ENCODE peak calls at places on chromosomes 3 and 15, in six cellular contexts. P is ovary, D is IMR-90, X is lower leg skin, V is endothelial cell of umbilical vein, Y is A549. F is an unnamed sample.

GRCh38 chr3:161977063-161977462 is 480.5 kb downstream of the OTOL1 start:
- DNase-seq in V (no peak), X (no peak), P (no peak), D (peak), Y (no peak), F (no peak)

GRCh38 chr15:26879770-26880169 is 12.9 kb downstream of the GABRA5 start:
- DNase-seq in Y (no peak), P (no peak), V (no peak), D (no peak), X (no peak), F (no peak)

GRCh38 chr15:68589783-68590710 is 11.3 kb downstream of the CORO2B start:
- DNase-seq in D (no peak), V (no peak), Y (no peak), X (no peak), P (peak), F (no peak)

GRCh38 chr3:170423001-170423615 is 4.4 kb downstream of the CLDN11 start:
- DNase-seq in P (no peak), V (no peak), X (no peak), Y (no peak), D (no peak), F (no peak)

GRCh38 chr3:16884748-16885587 is at the start of gene PLCL2:
- DNase-seq in P (peak), X (no peak), D (peak), V (peak), Y (peak), F (peak)

GRCh38 chr3:152834354-152835310 is at the start of gene P2RY1:
- DNase-seq in Y (peak), V (peak), D (peak), P (peak), X (peak), F (peak)

GRCh38 chr3:134095005-134095404 is 65.3 kb upstream of the SLCO2A1 start:
- DNase-seq in X (no peak), Y (no peak), V (no peak), D (peak), P (no peak), F (no peak)

GRCh38 chr3:105791134-105791533 is 77.7 kb downstream of the CBLB start:
- DNase-seq in Y (no peak), D (peak), P (no peak), X (no peak), V (no peak), F (no peak)

GRCh38 chr3:122200681-122201080 is 17.2 kb downstream of the CASR start:
- DNase-seq in D (no peak), Y (no peak), V (no peak), X (no peak), P (no peak), F (no peak)

GRCh38 chr3:57009367-57009766 is 51.1 kb upstream of the SPATA12 start:
- DNase-seq in V (no peak), Y (no peak), D (peak), X (no peak), P (no peak), F (no peak)

GRCh38 chr15:87724330-87724729 is 532.2 kb downstream of the NTRK3 start:
- DNase-seq in P (no peak), X (peak), Y (no peak), D (no peak), V (no peak), F (no peak)

GRCh38 chr3:20307378-20307777 is 121.4 kb upstream of the SGO1 start:
- DNase-seq in V (no peak), Y (no peak), D (no peak), P (no peak), X (no peak), F (no peak)

GRCh38 chr3:122004123-122004522 is 17.9 kb downstream of the ILDR1 start:
- DNase-seq in P (no peak), Y (no peak), X (no peak), D (no peak), V (no peak), F (no peak)

GRCh38 chr15:88982304-88982945 is 69.2 kb upstream of the MFGE8 start:
- DNase-seq in P (peak), Y (peak), V (no peak), D (peak), X (peak), F (peak)

DNA sequence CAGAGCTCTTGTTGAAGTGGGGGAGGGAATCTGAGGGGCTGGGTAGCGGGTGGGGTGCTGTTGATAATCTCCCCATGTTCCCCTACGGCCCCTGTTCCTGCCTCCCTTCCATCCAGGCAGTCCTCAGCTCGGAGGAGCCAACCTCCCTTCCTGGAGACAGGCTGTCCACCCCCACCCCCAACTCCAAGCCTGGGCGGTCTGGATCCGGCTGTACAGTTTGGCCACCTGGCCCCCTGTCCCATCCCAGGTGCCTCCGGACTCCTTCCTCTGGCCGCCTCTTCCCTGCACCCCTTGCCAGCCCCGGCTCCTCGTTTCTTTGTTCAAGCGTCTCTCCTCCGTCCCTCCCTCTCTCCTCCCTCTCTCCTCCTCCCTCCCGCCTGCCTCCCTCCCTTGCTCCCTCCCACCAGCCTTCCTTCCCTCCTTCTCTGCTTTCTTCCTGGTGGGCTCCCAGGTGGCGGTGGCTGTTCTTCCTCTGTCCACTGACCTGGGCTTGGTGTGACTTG is 1.9 kb downstream of the SEMA3F start:
- DNase-seq in D (peak), X (no peak), P (no peak), V (peak), Y (peak), F (no peak)
- H3K4me3 ChIP-seq in D (peak), X (peak), P (peak), V (peak), Y (peak), F (no peak)

GRCh38 chr3:124885466-124886167 is 1.5 kb downstream of the ITGB5 start:
- DNase-seq in D (no peak), V (peak), P (no peak), Y (no peak), X (no peak), F (no peak)

GRCh38 chr3:124887177-124887995 is at the start of gene ITGB5:
- DNase-seq in D (peak), V (peak), Y (peak), X (peak), P (peak), F (peak)

GRCh38 chr3:124888482-124889441 is 1.6 kb upstream of the ITGB5 start:
- DNase-seq in P (no peak), V (no peak), X (no peak), D (no peak), Y (no peak), F (no peak)

GRCh38 chr3:124887996-124888298 is 782 bp upstream of the ITGB5 start:
- DNase-seq in Y (no peak), D (no peak), V (no peak), P (no peak), X (no peak), F (no peak)

DNA sequence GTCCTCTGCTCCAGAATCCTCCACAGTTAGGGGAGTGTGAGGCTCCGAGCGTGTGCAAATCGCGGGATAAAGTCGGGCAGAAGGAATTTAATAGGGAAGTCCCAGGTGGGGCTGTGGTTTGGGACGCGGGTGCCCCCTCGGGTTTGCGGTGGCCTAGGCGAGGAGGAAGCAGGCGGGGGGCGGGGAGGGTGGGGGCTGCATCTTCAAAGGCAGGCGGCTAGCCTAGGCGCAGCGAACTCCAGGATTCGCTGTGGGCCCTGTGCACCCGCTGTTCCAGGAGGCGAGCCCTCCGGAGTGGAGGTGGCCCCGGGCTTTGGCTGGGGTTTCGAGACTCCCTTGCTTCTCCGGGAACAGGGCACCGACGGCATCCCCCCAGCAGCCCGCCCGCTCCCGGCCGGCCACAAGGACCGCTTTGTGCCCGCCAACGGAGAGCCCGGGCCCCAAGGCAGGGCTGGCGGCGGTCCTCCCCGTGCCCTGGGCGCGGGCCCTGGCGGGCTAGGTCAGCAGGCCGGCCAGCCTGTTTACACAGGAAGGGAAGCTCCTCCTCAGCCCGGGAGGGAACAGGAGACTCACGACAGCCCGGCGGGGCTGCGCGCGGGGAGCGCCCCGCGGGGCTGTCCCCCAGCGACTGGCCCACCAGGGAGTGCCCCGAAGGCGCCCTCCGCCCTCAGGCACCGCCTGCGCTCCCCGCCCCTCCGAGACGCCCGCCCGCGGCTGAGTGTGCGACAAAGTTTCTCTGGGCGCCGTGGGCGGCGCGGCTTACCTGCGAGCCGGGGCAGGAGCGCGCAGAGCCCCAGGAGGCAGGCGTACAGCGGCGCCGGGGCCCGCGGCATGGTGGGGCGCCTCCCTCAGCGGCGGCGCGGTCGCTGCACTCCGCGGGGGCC is 755 bp downstream of the ITGB5 start:
- DNase-seq in P (peak), Y (peak), X (no peak), V (peak), D (peak), F (peak)
- TF ChIP-seq POLR2A in P (no peak), Y (peak), X (no peak), V (no peak), D (peak), F (peak)

GRCh38 chr15:84816694-84817460 is at the start of gene ALPK3:
- DNase-seq in X (no peak), D (no peak), V (peak), Y (no peak), P (no peak), F (peak)
- H3K4me3 ChIP-seq in X (no peak), D (no peak), V (peak), Y (no peak), P (no peak), F (no peak)

DNA sequence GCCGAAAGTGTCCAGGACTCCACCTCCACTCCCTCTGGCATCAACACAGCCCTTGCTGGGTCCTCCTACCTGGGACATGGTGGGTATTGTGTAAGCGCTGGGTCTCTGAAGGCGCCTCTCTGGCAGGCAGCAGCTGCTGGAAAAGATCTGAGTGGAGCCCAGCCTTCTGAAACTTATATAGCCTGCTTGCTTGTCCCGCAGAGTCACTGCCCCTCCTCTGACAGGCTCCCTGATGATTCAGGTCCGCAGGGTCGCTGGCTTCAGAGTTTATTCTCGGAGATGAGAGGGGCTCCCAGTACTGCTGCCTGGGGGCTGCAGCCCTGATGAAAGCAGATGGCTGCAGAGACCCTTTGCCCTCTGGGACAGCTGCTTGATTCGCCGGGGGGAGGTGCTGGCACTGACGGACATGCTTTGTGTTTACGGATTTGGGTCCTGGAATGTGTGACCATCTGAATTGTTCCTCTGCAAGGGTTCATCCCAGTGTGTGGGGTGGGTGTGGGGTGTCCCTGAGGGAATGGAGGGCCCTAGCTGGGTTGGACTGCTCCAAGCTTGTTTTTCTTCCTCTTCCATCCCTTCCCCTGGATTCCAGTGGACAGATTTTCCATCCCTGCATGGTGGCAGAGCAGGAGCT is at the start of gene MUSTN1:
- DNase-seq in V (no peak), P (no peak), X (no peak), D (peak), Y (no peak), F (no peak)
- TF ChIP-seq POLR2A in V (no peak), P (no peak), X (no peak), D (no peak), Y (no peak), F (no peak)

GRCh38 chr3:2250783-2251182 is 152.1 kb downstream of the CNTN4 start:
- DNase-seq in Y (no peak), X (no peak), P (no peak), D (no peak), V (no peak), F (no peak)

GRCh38 chr3:2247249-2247648 is 148.6 kb downstream of the CNTN4 start:
- DNase-seq in Y (no peak), P (no peak), D (no peak), X (no peak), V (no peak), F (no peak)

GRCh38 chr3:2244137-2244536 is 145.5 kb downstream of the CNTN4 start:
- DNase-seq in X (no peak), D (no peak), P (no peak), V (no peak), Y (no peak), F (no peak)

DNA sequence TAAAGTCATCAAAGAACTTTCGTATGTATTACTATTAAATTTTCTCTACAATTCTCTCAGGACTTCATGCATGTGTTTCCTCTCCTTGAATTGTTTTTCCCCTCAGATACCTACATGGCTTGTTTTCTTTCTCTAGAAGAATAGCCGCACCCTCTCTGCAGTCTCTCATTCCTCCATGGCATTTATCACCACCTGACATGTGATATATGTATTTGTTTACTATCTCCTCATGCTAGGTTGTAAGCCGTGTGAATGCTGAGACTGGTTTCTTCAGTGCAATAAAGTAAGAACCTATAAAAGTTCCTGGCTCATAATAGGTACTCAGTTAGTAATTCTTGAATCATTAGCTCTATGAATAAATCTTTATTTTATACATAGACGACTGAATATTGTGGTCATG is 149.2 kb downstream of the CNTN4 start:
- DNase-seq in D (no peak), V (no peak), X (no peak), P (no peak), Y (no peak), F (no peak)
- H3K4me3 ChIP-seq in D (no peak), V (no peak), X (no peak), P (no peak), Y (no peak), F (no peak)

GRCh38 chr3:71928215-71928614 is 143.3 kb upstream of the PROK2 start:
- DNase-seq in D (no peak), Y (no peak), V (no peak), X (no peak), P (no peak), F (no peak)
- TF ChIP-seq POLR2A in D (no peak), Y (no peak), V (no peak), X (no peak), P (no peak), F (no peak)

DNA sequence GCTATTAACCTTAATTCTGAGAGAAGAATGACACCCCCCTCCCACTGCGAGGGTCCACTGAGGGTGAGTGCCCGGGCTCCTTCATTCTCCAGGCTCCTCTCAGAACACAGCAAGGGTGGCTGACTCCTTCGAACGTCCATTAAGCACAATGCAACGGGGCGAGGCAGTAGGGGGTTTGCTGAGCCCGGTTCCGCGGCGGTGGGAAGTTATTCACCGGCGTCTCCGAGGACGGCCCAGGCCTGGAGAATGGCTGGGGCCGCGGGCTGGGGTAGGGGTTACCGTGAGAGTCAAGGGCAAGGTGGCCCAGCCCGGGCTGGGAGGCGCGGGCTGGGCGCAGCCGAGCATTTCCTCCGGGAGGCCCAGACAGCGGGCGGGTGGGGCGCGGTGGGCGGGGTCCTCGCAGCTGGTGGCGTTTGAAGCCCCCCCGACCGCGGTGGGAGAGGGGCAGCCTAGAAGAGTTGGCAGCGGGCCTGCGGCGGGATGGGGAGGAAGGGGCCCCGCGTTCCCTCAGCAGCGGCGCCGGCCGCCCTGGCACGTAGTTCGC is 1.1 kb upstream of the KLF13 start:
- DNase-seq in D (peak), X (peak), P (peak), V (no peak), Y (peak), F (peak)
- H3K4me3 ChIP-seq in D (peak), X (peak), P (peak), V (peak), Y (peak), F (peak)

GRCh38 chr3:52894756-52895155 is 2.6 kb downstream of the STIMATE start:
- DNase-seq in P (no peak), V (no peak), D (no peak), Y (no peak), X (no peak), F (no peak)

GRCh38 chr3:52895416-52895815 is 1.9 kb downstream of the STIMATE start:
- DNase-seq in V (no peak), D (no peak), P (no peak), Y (no peak), X (no peak), F (no peak)

GRCh38 chr3:52896613-52897012 is 735 bp downstream of the STIMATE start:
- DNase-seq in D (no peak), X (no peak), V (no peak), P (no peak), Y (no peak), F (no peak)

GRCh38 chr3:52893723-52894122 is 3.6 kb downstream of the STIMATE start:
- DNase-seq in X (no peak), P (no peak), V (no peak), D (no peak), Y (no peak), F (peak)

GRCh38 chr3:52897130-52898109 is at the start of gene STIMATE:
- DNase-seq in Y (peak), V (peak), D (peak), X (peak), P (peak), F (peak)
- TF ChIP-seq POLR2A in Y (peak), V (peak), D (no peak), X (no peak), P (no peak), F (peak)

GRCh38 chr15:56467626-56468025 is 2.7 kb upstream of the MNS1 start:
- DNase-seq in V (no peak), P (no peak), Y (no peak), D (no peak), X (no peak), F (no peak)

GRCh38 chr15:56469484-56469883 is 4.5 kb upstream of the MNS1 start:
- DNase-seq in P (no peak), D (no peak), Y (no peak), V (no peak), X (no peak), F (no peak)

GRCh38 chr15:56460947-56461346 is 4.0 kb downstream of the MNS1 start:
- DNase-seq in D (no peak), Y (no peak), P (no peak), V (no peak), X (no peak), F (no peak)

GRCh38 chr15:56468271-56468912 is 3.5 kb upstream of the MNS1 start:
- DNase-seq in X (no peak), Y (no peak), P (no peak), V (peak), D (peak), F (no peak)

DNA sequence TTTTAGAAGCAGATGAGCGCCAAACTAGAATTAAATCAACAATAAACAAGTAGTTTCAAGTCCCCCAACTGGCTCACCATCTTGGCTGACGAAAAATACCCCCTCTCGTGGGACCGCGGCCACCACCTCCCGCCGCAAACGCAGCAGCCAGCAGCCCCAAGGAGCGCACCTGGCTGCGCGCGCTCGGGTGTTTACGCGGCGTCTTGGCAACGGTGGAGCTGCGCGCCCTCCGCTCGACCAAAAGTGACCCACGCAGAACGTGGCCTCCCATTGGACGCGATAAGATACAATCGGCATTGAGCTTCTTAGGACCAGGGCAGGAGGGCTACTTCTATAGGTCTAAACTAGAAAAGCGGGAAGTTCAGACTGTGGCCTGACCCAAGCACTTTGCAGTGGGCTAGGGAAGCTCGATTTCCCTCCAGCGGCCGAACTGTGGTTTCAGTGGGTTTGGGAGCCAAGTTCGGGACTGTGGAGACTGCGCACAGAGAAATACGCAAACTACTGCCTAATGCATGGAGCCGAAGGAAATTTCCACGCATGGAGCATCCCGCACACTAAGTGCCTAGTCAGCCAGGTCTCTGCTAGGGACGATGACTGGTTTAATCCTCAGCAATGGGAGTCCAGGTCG is at the start of gene MNS1:
- DNase-seq in D (peak), V (peak), Y (peak), X (peak), P (peak), F (peak)
- H3K4me3 ChIP-seq in D (peak), V (peak), Y (peak), X (peak), P (peak), F (no peak)

GRCh38 chr15:91562698-91563097 is 290.8 kb upstream of the SLCO3A1 start:
- DNase-seq in D (no peak), Y (no peak), V (no peak), P (no peak), X (no peak), F (no peak)

GRCh38 chr15:91572110-91572509 is 281.4 kb upstream of the SLCO3A1 start:
- DNase-seq in P (no peak), D (peak), Y (no peak), X (no peak), V (no peak), F (no peak)

GRCh38 chr15:91568036-91568435 is 285.5 kb upstream of the SLCO3A1 start:
- DNase-seq in Y (no peak), P (no peak), V (no peak), D (no peak), X (no peak), F (no peak)

GRCh38 chr15:91561371-91562100 is 292.0 kb upstream of the SLCO3A1 start:
- DNase-seq in D (peak), X (peak), Y (no peak), P (no peak), V (no peak), F (peak)

GRCh38 chr15:91566116-91566515 is 287.4 kb upstream of the SLCO3A1 start:
- DNase-seq in D (no peak), X (no peak), P (no peak), V (no peak), Y (no peak), F (no peak)
- TF ChIP-seq POLR2A in D (no peak), X (no peak), P (no peak), V (no peak), Y (no peak), F (no peak)

F was measured in body of pancreas.